ENCODE peak calls at places on chromosomes 16 and 17, in nine cellular contexts. I is non-pigmented ciliary epithelial cell; T is NCI-H1105; C is tibial artery; N is fibroblast of pulmonary artery; U is stimulated activated naive CD8-positive, alpha-beta T cell treated with anti-CD3 and anti-CD28 coated beads, Interleukin-15, Interleukin-2, amounts not matched to agents 100 U/mL and 50 U/mL, for 24 hours; M is naive thymus-derived CD8-positive, alpha-beta T cell; F is NCI-H2081; P is activated CD4-positive, alpha-beta T cell treated with anti-CD3 and anti-CD28 coated beads for 48 hours. A is an unnamed sample.

GRCh38 chr16:52068447-52069074 is 478.4 kb downstream of the TOX3 start:
- DNase-seq in T (peak), C (no peak), I (no peak), U (no peak), M (no peak), N (peak), F (peak), P (no peak), A (no peak)

GRCh38 chr17:74953129-74953687 is 17.5 kb downstream of the OTOP3 start:
- DNase-seq in U (no peak), F (no peak), N (no peak), P (no peak), I (no peak), T (no peak), C (no peak), M (no peak), A (no peak)

GRCh38 chr17:737561-738113 is 5.2 kb downstream of the TLCD3A start:
- DNase-seq in I (no peak), P (no peak), U (no peak), T (no peak), N (no peak), F (no peak), C (no peak), M (no peak), A (no peak)

GRCh38 chr16:13829712-13830304 is 90.1 kb upstream of the ERCC4 start:
- DNase-seq in T (peak), I (no peak), P (no peak), F (no peak), C (no peak), U (no peak), M (no peak), N (no peak), A (no peak)

GRCh38 chr16:19765860-19766553 is 47.9 kb downstream of the IQCK start:
- DNase-seq in N (peak), U (no peak), I (no peak), M (no peak), F (no peak), C (peak), T (no peak), P (no peak), A (peak)

GRCh38 chr16:80899804-80900592 is 95.6 kb upstream of the CDYL2 start:
- DNase-seq in T (no peak), C (peak), U (no peak), F (peak), I (peak), N (peak), M (no peak), P (no peak), A (peak)

GRCh38 chr17:75524971-75525805 is at the start of gene LLGL2:
- DNase-seq in P (peak), T (peak), I (no peak), F (peak), C (peak), U (peak), M (peak), N (peak), A (no peak)

GRCh38 chr16:19980866-19981265 is 92.8 kb downstream of the GPR139 start:
- DNase-seq in F (no peak), C (no peak), N (peak), P (peak), T (no peak), I (no peak), U (no peak), M (no peak), A (no peak)

GRCh38 chr17:30113213-30113612 is 3.4 kb upstream of the NSRP1 start:
- DNase-seq in M (no peak), U (peak), F (peak), N (peak), C (no peak), I (no peak), P (peak), T (no peak), A (peak)

GRCh38 chr17:69030145-69030544 is 30.6 kb downstream of the ABCA9 start:
- DNase-seq in I (no peak), M (no peak), F (no peak), N (peak), P (no peak), C (no peak), T (no peak), U (no peak), A (peak)

GRCh38 chr16:87505834-87506233 is 13.0 kb upstream of the ZCCHC14 start:
- DNase-seq in T (no peak), F (no peak), C (no peak), M (no peak), I (no peak), N (no peak), U (no peak), P (no peak), A (no peak)

GRCh38 chr16:76796431-76796830 is 394.6 kb upstream of the MON1B start:
- DNase-seq in T (no peak), U (no peak), C (no peak), N (no peak), P (no peak), M (no peak), I (no peak), F (no peak), A (no peak)

GRCh38 chr17:7929158-7930029 is at the start of gene KCNAB3:
- DNase-seq in C (no peak), T (no peak), M (peak), P (peak), N (peak), U (peak), F (peak), I (no peak), A (peak)

GRCh38 chr17:73349138-73349537 is 37.3 kb upstream of the CDC42EP4 start:
- DNase-seq in M (no peak), N (peak), F (no peak), T (no peak), C (no peak), P (no peak), U (no peak), I (no peak), A (peak)

GRCh38 chr17:79691931-79692330 is 38.8 kb upstream of the ENPP7 start:
- DNase-seq in F (no peak), P (no peak), T (no peak), I (no peak), C (no peak), N (no peak), M (no peak), U (no peak), A (peak)

GRCh38 chr16:7651803-7652570 is 319.3 kb downstream of the RBFOX1 start:
- DNase-seq in U (no peak), P (no peak), C (no peak), M (no peak), I (no peak), F (no peak), T (no peak), N (no peak), A (no peak)

GRCh38 chr16:88103011-88103410 is 151.8 kb downstream of the BANP start:
- DNase-seq in I (no peak), P (no peak), F (no peak), T (no peak), U (no peak), C (no peak), M (no peak), N (no peak), A (no peak)

GRCh38 chr16:16036359-16036792 is 87.0 kb downstream of the ABCC1 start:
- DNase-seq in P (no peak), T (no peak), N (no peak), M (no peak), U (no peak), I (no peak), F (no peak), C (no peak), A (no peak)

GRCh38 chr17:44774271-44775135 is 15.7 kb downstream of the ADAM11 start:
- DNase-seq in F (peak), N (peak), I (no peak), U (peak), C (peak), M (peak), T (peak), P (peak), A (peak)

GRCh38 chr16:67965668-67966548 is 2.5 kb downstream of the SLC12A4 start:
- DNase-seq in U (no peak), I (no peak), C (no peak), T (no peak), F (no peak), M (no peak), P (no peak), N (no peak), A (peak)

GRCh38 chr17:38451840-38452529 is 23.7 kb downstream of the ARHGAP23 start:
- DNase-seq in N (peak), T (no peak), P (no peak), F (no peak), M (no peak), C (no peak), I (peak), U (no peak), A (peak)

GRCh38 chr17:76696763-76697701 is 13.7 kb downstream of the MXRA7 start:
- DNase-seq in C (no peak), T (no peak), U (no peak), M (no peak), I (no peak), P (no peak), N (peak), F (no peak), A (peak)

GRCh38 chr17:16444258-16444886 is 29.0 kb downstream of the TRPV2 start:
- DNase-seq in U (peak), P (no peak), I (no peak), F (no peak), N (no peak), M (no peak), T (no peak), C (no peak), A (no peak)

GRCh38 chr17:77332981-77333685 is 192.4 kb downstream of the SEC14L1 start:
- DNase-seq in N (peak), P (peak), C (no peak), I (no peak), M (no peak), T (no peak), U (peak), F (no peak), A (peak)

GRCh38 chr16:77849640-77850258 is 61.4 kb downstream of the VAT1L start:
- DNase-seq in I (no peak), T (no peak), P (no peak), U (no peak), F (no peak), M (no peak), C (no peak), N (no peak), A (no peak)

GRCh38 chr16:68331879-68332410 is 21.1 kb downstream of the PRMT7 start:
- DNase-seq in U (no peak), N (no peak), F (no peak), C (no peak), M (no peak), P (no peak), I (no peak), T (no peak), A (peak)

GRCh38 chr17:18247613-18248001 is 10.9 kb downstream of the FLII start:
- DNase-seq in T (no peak), F (no peak), I (no peak), M (no peak), P (no peak), U (no peak), N (no peak), C (no peak), A (peak)

GRCh38 chr17:76079577-76080206 is 710 bp downstream of the ZACN start:
- DNase-seq in N (no peak), F (no peak), P (no peak), C (no peak), I (no peak), M (no peak), U (no peak), T (no peak), A (no peak)

GRCh38 chr16:25256821-25257503 is 683 bp downstream of the ZKSCAN2 start:
- DNase-seq in M (peak), P (peak), T (peak), C (no peak), N (peak), U (peak), F (peak), I (no peak), A (peak)

GRCh38 chr16:16805809-16806208 is 426.9 kb downstream of the NPIPA7 start:
- DNase-seq in F (no peak), C (no peak), P (no peak), M (no peak), U (no peak), N (no peak), I (no peak), T (no peak), A (no peak)

GRCh38 chr17:17812211-17813054 is 24.4 kb downstream of the SREBF1 start:
- DNase-seq in P (peak), I (no peak), T (peak), F (no peak), C (peak), U (peak), M (peak), N (peak), A (peak)

GRCh38 chr16:735982-736453 is 4.8 kb downstream of the CIAO3 start:
- DNase-seq in C (no peak), N (no peak), U (peak), F (no peak), I (no peak), T (no peak), P (peak), M (no peak), A (no peak)

GRCh38 chr17:2947996-2948550 is 115.3 kb downstream of the OR1D5 start:
- DNase-seq in I (no peak), P (no peak), T (no peak), U (no peak), C (no peak), N (no peak), M (no peak), F (no peak), A (no peak)